ENCODE peak calls at places on chromosome 6, in eight cellular contexts. M is HTR-8/SVneo, C is A549, R is HCT116, F is ELF-1, H is SW 1271, K is HFF-Myc, N is mesendoderm. I is an unnamed sample.
A peak's percentile ranks its signal among the peaks of the same experiment; 100 is the strongest.

GRCh38 chr6:105402090-105402980 is 547 bp downstream of the PREP start:
- DNase-seq in M (peak; percentile 18), C (peak; percentile 36), R (no peak), F (peak; percentile 70), H (no peak), K (no peak), N (peak; percentile 71), I (peak; percentile 52)

GRCh38 chr6:123434186-123434585 is 202.6 kb downstream of the TRDN start:
- DNase-seq in M (no peak), C (no peak), R (no peak), F (no peak), H (no peak), K (no peak), N (no peak), I (no peak)

GRCh38 chr6:1250489-1251197 is 61.3 kb upstream of the FOXQ1 start:
- DNase-seq in M (no peak), C (no peak), R (no peak), F (no peak), H (no peak), K (no peak), N (no peak), I (no peak)

GRCh38 chr6:71294121-71294523 is 5.5 kb downstream of the OGFRL1 start:
- DNase-seq in M (no peak), C (no peak), R (no peak), F (no peak), H (no peak), K (peak; percentile 49), N (no peak), I (no peak)

GRCh38 chr6:117512056-117512828 is 29.8 kb downstream of the DCBLD1 start:
- DNase-seq in M (no peak), C (no peak), R (no peak), F (no peak), H (no peak), K (no peak), N (no peak), I (no peak)

GRCh38 chr6:64861039-64861651 is 845.9 kb downstream of the EYS start:
- DNase-seq in M (no peak), C (no peak), R (no peak), F (no peak), H (no peak), K (no peak), N (no peak), I (no peak)

GRCh38 chr6:42155293-42155692 is 12.9 kb upstream of the C6orf132 start:
- DNase-seq in M (no peak), C (no peak), R (no peak), F (no peak), H (no peak), K (no peak), N (no peak), I (no peak)

GRCh38 chr6:7974932-7975763 is 64.6 kb upstream of the TXNDC5 start:
- DNase-seq in M (peak; percentile 82), C (peak; percentile 65), R (peak; percentile 95), F (peak; percentile 77), H (peak; percentile 73), K (peak; percentile 45), N (peak; percentile 64), I (peak; percentile 23)

GRCh38 chr6:78300885-78301284 is 566.5 kb upstream of the IRAK1BP1 start:
- DNase-seq in M (no peak), C (no peak), R (no peak), F (no peak), H (no peak), K (no peak), N (no peak), I (no peak)

GRCh38 chr6:113352029-113352801 is 504.9 kb upstream of the MARCKS start:
- DNase-seq in M (no peak), C (peak; percentile 33), R (peak; percentile 90), F (no peak), H (peak; percentile 67), K (peak; percentile 52), N (no peak), I (no peak)

GRCh38 chr6:168157272-168158007 is 78.4 kb upstream of the FRMD1 start:
- DNase-seq in M (peak; percentile 76), C (peak; percentile 18), R (no peak), F (peak; percentile 80), H (no peak), K (no peak), N (peak; percentile 31), I (no peak)

GRCh38 chr6:44918893-44919292 is 409.2 kb upstream of the RUNX2 start:
- DNase-seq in M (no peak), C (no peak), R (no peak), F (no peak), H (no peak), K (no peak), N (no peak), I (no peak)

GRCh38 chr6:168047841-168048723 is 30.9 kb downstream of the FRMD1 start:
- DNase-seq in M (no peak), C (no peak), R (no peak), F (no peak), H (no peak), K (no peak), N (no peak), I (no peak)

GRCh38 chr6:111765681-111766523 is 107.3 kb downstream of the FYN start:
- DNase-seq in M (peak; percentile 20), C (no peak), R (no peak), F (no peak), H (no peak), K (no peak), N (no peak), I (no peak)